ENCODE peak calls at places on chromosomes 4 and X, in ten cellular contexts. S is fibroblast of pulmonary artery, Q is GM06990, G is kidney, J is A673, C is MCF 10A, Y is GM23338, E is cardiac fibroblast, D is right atrium auricular region, F is Calu3. X is an unnamed sample.

GRCh38 chr4:37365888-37366287 is 121.3 kb downstream of the NWD2 start:
- DNase-seq in S (peak), Q (no peak), G (no peak), J (peak), C (peak), Y (no peak), E (no peak), D (no peak), F (no peak), X (no peak)

GRCh38 chr4:22202351-22203343 is 254.1 kb upstream of the KCNIP4 start:
- DNase-seq in S (peak), Q (no peak), G (no peak), J (no peak), C (no peak), Y (no peak), E (peak), D (no peak), F (peak), X (no peak)

GRCh38 chr4:14023036-14023435 is 395.5 kb upstream of the BOD1L1 start:
- DNase-seq in S (no peak), Q (no peak), G (no peak), J (no peak), C (no peak), Y (no peak), E (no peak), D (no peak), F (no peak), X (no peak)

GRCh38 chrX:67781132-67781531 is 237.3 kb downstream of the AR start:
- DNase-seq in S (no peak), Q (no peak), G (no peak), J (no peak), C (no peak), Y (no peak), E (no peak), D (no peak), F (no peak), X (no peak)

GRCh38 chrX:39242187-39242586 is 440.9 kb downstream of the MID1IP1 start:
- DNase-seq in S (peak), Q (no peak), G (no peak), J (peak), C (peak), Y (peak), E (peak), D (no peak), F (peak), X (no peak)

GRCh38 chr4:182133033-182133432 is 110.2 kb upstream of the TENM3 start:
- DNase-seq in S (no peak), Q (peak), G (no peak), J (no peak), C (no peak), Y (no peak), E (no peak), D (no peak), F (no peak), X (no peak)

GRCh38 chrX:43003939-43004338 is 226.0 kb upstream of the PPP1R2C start:
- DNase-seq in S (no peak), Q (no peak), G (no peak), J (no peak), C (no peak), Y (no peak), E (no peak), D (no peak), F (no peak), X (no peak)

GRCh38 chr4:152535236-152535902 is 523 bp downstream of the FBXW7 start:
- DNase-seq in S (no peak), Q (peak), G (peak), J (no peak), C (no peak), Y (peak), E (no peak), D (no peak), F (no peak), X (peak)

GRCh38 chr4:16967722-16968121 is 69.3 kb upstream of the LDB2 start:
- DNase-seq in S (no peak), Q (no peak), G (peak), J (no peak), C (no peak), Y (no peak), E (peak), D (peak), F (no peak), X (no peak)

GRCh38 chr4:42637861-42638260 is 19.0 kb downstream of the ATP8A1 start:
- DNase-seq in S (no peak), Q (no peak), G (no peak), J (no peak), C (no peak), Y (no peak), E (no peak), D (no peak), F (no peak), X (no peak)

GRCh38 chrX:154412468-154412867 is 1.1 kb downstream of the TAFAZZIN start:
- DNase-seq in S (no peak), Q (no peak), G (no peak), J (no peak), C (no peak), Y (no peak), E (peak), D (no peak), F (no peak), X (no peak)

GRCh38 chrX:135923353-135923752 is 29.8 kb downstream of the SAGE1 start:
- DNase-seq in S (no peak), Q (no peak), G (no peak), J (no peak), C (peak), Y (peak), E (no peak), D (no peak), F (peak), X (no peak)

GRCh38 chrX:46788902-46789301 is 30.0 kb upstream of the SLC9A7 start:
- DNase-seq in S (no peak), Q (no peak), G (no peak), J (peak), C (no peak), Y (peak), E (peak), D (no peak), F (no peak), X (no peak)

GRCh38 chrX:74458738-74459137 is 37.4 kb downstream of the SLC16A2 start:
- DNase-seq in S (peak), Q (no peak), G (no peak), J (peak), C (peak), Y (peak), E (peak), D (no peak), F (no peak), X (no peak)

GRCh38 chrX:39953879-39954278 is 143.9 kb downstream of the BCOR start:
- DNase-seq in S (peak), Q (no peak), G (peak), J (no peak), C (peak), Y (no peak), E (peak), D (no peak), F (peak), X (no peak)

GRCh38 chr4:37904824-37905223 is 13.9 kb downstream of the TBC1D1 start:
- DNase-seq in S (no peak), Q (no peak), G (no peak), J (no peak), C (no peak), Y (no peak), E (no peak), D (no peak), F (no peak), X (no peak)

GRCh38 chrX:72129661-72130060 is 2.1 kb downstream of the RTL5 start:
- DNase-seq in S (no peak), Q (no peak), G (no peak), J (no peak), C (no peak), Y (no peak), E (no peak), D (no peak), F (no peak), X (no peak)

GRCh38 chrX:72132456-72132855 is 741 bp upstream of the RTL5 start:
- DNase-seq in S (no peak), Q (no peak), G (no peak), J (no peak), C (no peak), Y (no peak), E (no peak), D (no peak), F (no peak), X (no peak)

GRCh38 chrX:72130762-72131231 is 918 bp downstream of the RTL5 start:
- DNase-seq in S (no peak), Q (no peak), G (peak), J (no peak), C (no peak), Y (peak), E (no peak), D (no peak), F (no peak), X (no peak)

GRCh38 chrX:72130156-72130761 is 1.5 kb downstream of the RTL5 start:
- DNase-seq in S (no peak), Q (no peak), G (no peak), J (no peak), C (no peak), Y (no peak), E (no peak), D (no peak), F (no peak), X (no peak)

DNA sequence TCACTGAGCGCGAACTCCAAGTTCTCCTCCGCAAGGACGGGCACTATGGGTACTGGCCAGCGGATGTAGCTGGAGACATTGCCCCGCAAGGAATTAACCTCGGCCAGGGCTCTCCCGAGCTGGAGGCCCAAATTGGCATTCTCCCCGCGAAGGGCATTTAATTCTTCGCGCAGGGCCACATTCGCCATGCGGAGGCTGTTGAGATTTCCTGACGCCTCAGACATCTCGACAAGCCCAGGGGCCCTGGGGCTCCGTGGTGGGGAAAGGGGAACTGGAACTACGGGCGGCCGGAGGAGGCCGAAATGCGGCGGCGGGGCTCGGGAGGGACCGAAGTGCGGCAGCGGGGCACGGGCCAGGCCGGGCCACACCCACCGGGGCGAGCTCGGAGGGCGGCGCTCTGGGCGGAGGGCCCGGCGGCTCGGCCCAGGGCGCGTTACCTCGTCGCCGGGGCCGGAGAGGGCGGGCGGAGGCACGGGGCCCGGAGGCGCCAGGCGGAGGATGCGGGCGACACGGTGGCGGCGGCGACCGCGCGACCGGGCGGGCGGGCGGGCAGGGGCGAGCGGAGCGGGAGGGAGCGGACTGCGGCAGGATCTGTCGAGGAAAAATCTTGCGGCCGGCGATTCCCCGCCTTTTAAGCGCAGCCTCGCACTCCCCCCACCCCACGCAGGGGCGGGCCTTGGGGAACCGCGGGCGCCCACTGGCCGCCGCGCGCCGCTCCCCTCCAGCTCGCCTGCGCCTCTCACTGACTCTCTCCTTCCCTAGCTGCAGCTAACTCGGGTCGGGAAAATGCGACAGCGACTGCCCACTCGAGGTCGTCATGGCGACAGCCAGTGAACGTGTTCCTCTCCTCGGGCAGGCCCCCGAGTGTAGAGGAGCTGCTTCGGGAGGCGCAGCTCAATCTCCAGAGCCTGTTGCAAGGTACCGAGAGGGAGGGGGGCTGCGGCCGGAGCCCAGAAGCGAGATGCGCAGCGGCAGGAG is at the start of gene RTL5:
- DNase-seq in S (peak), Q (peak), G (peak), J (peak), C (no peak), Y (peak), E (peak), D (peak), F (peak), X (peak)
- TF ChIP-seq CTCF in S (no peak), Q (no peak), G (no peak), J (no peak), C (no peak), Y (no peak), E (no peak), D (no peak), F (no peak), X (no peak)

GRCh38 chr4:56762484-56763250 is 58.8 kb downstream of the SPINK2 start:
- DNase-seq in S (no peak), Q (no peak), G (no peak), J (no peak), C (no peak), Y (no peak), E (no peak), D (no peak), F (no peak), X (no peak)
- TF ChIP-seq CTCF in S (no peak), Q (no peak), G (no peak), J (no peak), C (no peak), Y (peak), E (no peak), D (no peak), F (no peak), X (no peak)

DNA sequence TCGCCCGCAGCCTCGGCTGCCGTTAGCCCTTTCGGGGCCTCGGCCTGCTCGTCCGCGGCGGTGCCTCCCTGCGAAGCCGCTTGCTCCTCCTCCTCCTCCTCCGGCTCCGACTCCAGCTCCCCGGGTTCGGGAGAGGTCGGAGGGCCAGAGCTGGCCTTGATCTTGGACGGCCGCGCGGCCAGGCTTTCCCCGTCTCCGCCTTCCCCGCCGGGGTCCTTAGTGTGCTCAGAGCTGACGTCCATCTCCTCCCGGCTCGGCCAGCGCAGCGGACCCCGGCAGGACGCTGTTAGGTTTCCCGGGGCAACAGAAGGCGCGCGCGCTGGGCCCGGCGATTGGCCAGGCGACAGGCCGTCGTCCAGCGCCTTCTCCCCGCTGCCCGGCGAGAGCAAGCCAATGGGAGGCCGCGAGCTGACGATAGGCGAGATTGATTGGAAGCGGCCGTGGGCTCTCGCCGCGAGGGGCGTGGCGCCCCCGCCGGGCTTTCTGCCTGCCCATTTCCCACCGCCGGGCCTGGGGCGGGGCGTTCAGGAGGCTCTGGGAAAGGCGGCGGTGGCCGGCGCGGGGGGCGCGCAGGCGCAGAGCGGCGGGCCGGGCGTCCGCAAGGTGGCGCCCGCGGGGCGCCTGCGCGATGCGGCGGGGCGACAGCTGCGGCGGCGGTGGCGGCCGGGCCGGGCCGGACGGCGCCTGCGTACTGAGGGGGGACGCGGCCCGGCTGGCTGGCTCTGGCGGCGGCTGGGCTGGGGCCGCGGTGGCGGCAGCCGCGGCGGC is at the start of gene TADA2B:
- DNase-seq in S (peak), Q (peak), G (peak), J (peak), C (peak), Y (peak), E (peak), D (peak), F (peak), X (peak)
- TF ChIP-seq CTCF in S (no peak), Q (no peak), G (peak), J (peak), C (peak), Y (no peak), E (peak), D (peak), F (no peak), X (no peak)

GRCh38 chrX:103157511-103158316 is 57.2 kb upstream of the BEX4 start:
- DNase-seq in S (peak), Q (no peak), G (no peak), J (peak), C (peak), Y (peak), E (peak), D (no peak), F (peak), X (no peak)
- TF ChIP-seq CTCF in S (peak), Q (peak), G (peak), J (peak), C (peak), Y (peak), E (peak), D (peak), F (peak), X (no peak)

GRCh38 chr4:109313168-109314133 is 11.0 kb upstream of the COL25A1 start:
- DNase-seq in S (no peak), Q (no peak), G (no peak), J (no peak), C (no peak), Y (peak), E (no peak), D (no peak), F (no peak), X (no peak)

GRCh38 chr4:109319156-109319555 is 16.7 kb upstream of the COL25A1 start:
- DNase-seq in S (no peak), Q (no peak), G (no peak), J (no peak), C (no peak), Y (no peak), E (no peak), D (no peak), F (no peak), X (no peak)

GRCh38 chr4:109319684-109320083 is 17.2 kb upstream of the COL25A1 start:
- DNase-seq in S (no peak), Q (no peak), G (no peak), J (no peak), C (no peak), Y (no peak), E (no peak), D (no peak), F (no peak), X (no peak)

GRCh38 chr4:109315341-109315740 is 12.9 kb upstream of the COL25A1 start:
- DNase-seq in S (no peak), Q (no peak), G (no peak), J (no peak), C (no peak), Y (no peak), E (no peak), D (no peak), F (no peak), X (no peak)

DNA sequence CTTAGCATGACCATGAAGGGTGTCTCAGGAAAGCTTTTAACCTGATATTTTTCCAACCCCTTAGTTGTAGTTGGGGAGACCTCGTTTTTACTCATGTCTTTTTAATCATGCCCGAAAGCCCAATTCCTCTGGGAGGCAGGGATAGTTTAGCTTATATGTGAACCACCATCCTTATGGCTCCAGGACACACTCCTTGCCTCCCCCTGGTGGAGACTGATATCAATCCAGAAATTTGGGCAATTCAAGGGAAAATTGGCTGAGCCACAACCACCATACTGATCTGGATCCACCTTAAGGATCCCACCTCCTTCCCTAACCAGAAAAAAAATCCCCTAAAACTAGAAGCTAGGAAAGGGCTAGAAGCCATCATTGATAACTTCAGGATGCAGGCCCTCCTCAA is 13.4 kb upstream of the COL25A1 start:
- DNase-seq in S (no peak), Q (no peak), G (no peak), J (peak), C (no peak), Y (peak), E (peak), D (no peak), F (no peak), X (no peak)
- TF ChIP-seq CTCF in S (peak), Q (no peak), G (no peak), J (peak), C (no peak), Y (peak), E (peak), D (no peak), F (no peak), X (no peak)

DNA sequence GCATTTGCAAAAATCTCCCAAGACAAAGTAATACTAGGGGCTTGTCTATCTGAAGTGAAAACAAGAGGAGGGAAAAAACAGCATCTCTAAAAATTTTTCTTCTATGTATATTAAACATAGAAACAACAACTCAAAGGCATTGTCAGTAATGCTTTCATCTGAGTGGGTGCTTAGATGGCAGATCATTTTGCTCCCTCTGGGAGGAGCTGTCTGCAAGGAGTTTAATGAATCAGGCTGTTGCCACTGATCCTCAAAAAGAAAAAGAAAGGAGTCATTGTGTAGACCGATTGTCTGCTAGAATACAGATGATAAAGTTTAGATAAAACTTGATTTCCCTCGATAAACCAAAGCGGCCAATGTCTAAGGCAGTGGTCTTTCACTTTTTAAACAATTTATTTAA is 49.7 kb upstream of the KLHL8 start:
- DNase-seq in S (peak), Q (no peak), G (no peak), J (peak), C (peak), Y (peak), E (peak), D (no peak), F (peak), X (no peak)
- TF ChIP-seq CTCF in S (peak), Q (peak), G (peak), J (peak), C (peak), Y (peak), E (peak), D (no peak), F (no peak), X (no peak)

DNA sequence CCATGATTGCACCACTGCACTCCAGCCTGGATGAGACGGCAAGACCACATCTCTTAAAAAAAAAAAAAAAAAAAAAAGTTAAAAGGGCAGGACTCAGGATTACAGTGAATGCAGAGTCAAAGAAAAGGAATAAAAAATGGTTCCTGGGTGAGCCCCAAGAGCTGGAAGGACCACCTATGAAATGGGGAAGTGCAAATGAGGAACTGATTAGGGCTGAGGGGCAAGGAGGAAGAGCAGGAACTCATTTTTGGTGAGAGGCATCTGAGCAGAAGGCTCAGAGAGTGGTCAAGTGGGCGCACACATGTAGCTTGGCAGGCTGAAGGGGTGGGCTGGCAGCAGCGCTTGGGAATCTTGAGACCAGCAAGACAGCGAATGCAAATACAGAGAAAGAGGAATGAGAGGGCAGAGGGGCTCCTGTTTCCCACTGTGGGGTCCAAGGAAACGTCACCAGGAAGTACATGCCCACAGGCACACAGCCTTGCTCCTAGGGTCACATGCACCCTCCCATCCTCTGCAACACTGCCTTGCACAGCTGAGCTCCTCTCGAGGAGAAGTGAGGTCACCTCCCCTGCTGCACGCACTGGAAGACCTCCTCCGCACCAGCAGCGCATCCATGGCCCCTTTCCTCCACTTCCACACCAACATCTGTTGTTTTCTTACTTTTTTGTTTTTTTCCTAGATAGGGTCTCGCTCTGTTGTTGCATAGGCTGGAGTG is 49.7 kb downstream of the PRKX start:
- DNase-seq in S (no peak), Q (no peak), G (no peak), J (no peak), C (no peak), Y (no peak), E (no peak), D (no peak), F (no peak), X (no peak)
- TF ChIP-seq CTCF in S (no peak), Q (no peak), G (no peak), J (no peak), C (no peak), Y (no peak), E (no peak), D (no peak), F (no peak), X (no peak)